ENCODE peak calls at places on chromosomes 6 and 20, in eight cellular contexts. One of them, this sample, is unnamed.

GRCh38 chr20:47764154-47764734 is 21.0 kb downstream of the SULF2 start:
- DNase-seq in brain microvascular endothelial cell: no peak
- DNase-seq in GM23338: no peak
- DNase-seq in HCT116: no peak
- DNase-seq in foreskin keratinocyte: no peak
- DNase-seq in CD4-positive, alpha-beta T cell: no peak
- DNase-seq in skeletal muscle cell: no peak
- DNase-seq in activated T-cell treated with anti-CD3 and anti-CD28 coated beads for 1 hour: no peak
- DNase-seq in this sample: no peak

GRCh38 chr6:143535189-143535614 is 23.7 kb upstream of the FUCA2 start:
- DNase-seq in brain microvascular endothelial cell: no peak
- DNase-seq in GM23338: no peak
- DNase-seq in HCT116: no peak
- DNase-seq in foreskin keratinocyte: no peak
- DNase-seq in CD4-positive, alpha-beta T cell: no peak
- DNase-seq in skeletal muscle cell: no peak
- DNase-seq in activated T-cell treated with anti-CD3 and anti-CD28 coated beads for 1 hour: no peak
- DNase-seq in this sample: no peak

GRCh38 chr20:60976913-60977312 is 275.1 kb upstream of the CDH4 start:
- DNase-seq in brain microvascular endothelial cell: no peak
- DNase-seq in GM23338: peak; percentile 7
- DNase-seq in HCT116: no peak
- DNase-seq in foreskin keratinocyte: no peak
- DNase-seq in CD4-positive, alpha-beta T cell: no peak
- DNase-seq in skeletal muscle cell: no peak
- DNase-seq in activated T-cell treated with anti-CD3 and anti-CD28 coated beads for 1 hour: no peak
- DNase-seq in this sample: no peak

GRCh38 chr6:111809264-111809663 is 64.0 kb downstream of the FYN start:
- DNase-seq in brain microvascular endothelial cell: no peak
- DNase-seq in GM23338: no peak
- DNase-seq in HCT116: no peak
- DNase-seq in foreskin keratinocyte: no peak
- DNase-seq in CD4-positive, alpha-beta T cell: no peak
- DNase-seq in skeletal muscle cell: no peak
- DNase-seq in activated T-cell treated with anti-CD3 and anti-CD28 coated beads for 1 hour: no peak
- DNase-seq in this sample: no peak

GRCh38 chr6:129306826-129307225 is 403.2 kb downstream of the ARHGAP18 start:
- DNase-seq in brain microvascular endothelial cell: no peak
- DNase-seq in GM23338: no peak
- DNase-seq in HCT116: no peak
- DNase-seq in foreskin keratinocyte: no peak
- DNase-seq in CD4-positive, alpha-beta T cell: no peak
- DNase-seq in skeletal muscle cell: no peak
- DNase-seq in activated T-cell treated with anti-CD3 and anti-CD28 coated beads for 1 hour: no peak
- DNase-seq in this sample: no peak

GRCh38 chr6:11381801-11382513 is 149.5 kb upstream of the NEDD9 start:
- DNase-seq in brain microvascular endothelial cell: no peak
- DNase-seq in GM23338: no peak
- DNase-seq in HCT116: no peak
- DNase-seq in foreskin keratinocyte: no peak
- DNase-seq in CD4-positive, alpha-beta T cell: peak; percentile 53
- DNase-seq in skeletal muscle cell: no peak
- DNase-seq in activated T-cell treated with anti-CD3 and anti-CD28 coated beads for 1 hour: peak; percentile 36
- DNase-seq in this sample: peak; percentile 68

GRCh38 chr20:45323731-45324130 is 15.6 kb upstream of the MATN4 start:
- DNase-seq in brain microvascular endothelial cell: no peak
- DNase-seq in GM23338: no peak
- DNase-seq in HCT116: no peak
- DNase-seq in foreskin keratinocyte: no peak
- DNase-seq in CD4-positive, alpha-beta T cell: no peak
- DNase-seq in skeletal muscle cell: no peak
- DNase-seq in activated T-cell treated with anti-CD3 and anti-CD28 coated beads for 1 hour: no peak
- DNase-seq in this sample: no peak

GRCh38 chr6:32944265-32944664 is 3.4 kb upstream of the HLA-DMB start:
- DNase-seq in brain microvascular endothelial cell: no peak
- DNase-seq in GM23338: no peak
- DNase-seq in HCT116: no peak
- DNase-seq in foreskin keratinocyte: no peak
- DNase-seq in CD4-positive, alpha-beta T cell: peak; percentile 18
- DNase-seq in skeletal muscle cell: no peak
- DNase-seq in activated T-cell treated with anti-CD3 and anti-CD28 coated beads for 1 hour: no peak
- DNase-seq in this sample: no peak

This sample was measured in dermis microvascular lymphatic vessel endothelial cell.